ENCODE peak calls at places on chromosomes 11 and 22, in five cellular contexts. T is right lobe of liver, F is mesothelial cell of epicardium, C is left ventricle myocardium inferior, U is cardiac muscle cell. G is an unnamed sample.

GRCh38 chr11:2587976-2588748 is 111.6 kb downstream of the KCNQ1OT1 start:
- DNase-seq in F (no peak), T (peak; percentile 45), C (peak; percentile 10), U (no peak), G (peak; percentile 72)

GRCh38 chr11:120182790-120183491 is 27.9 kb upstream of the OAF start:
- DNase-seq in F (peak; percentile 29), T (peak; percentile 78), U (no peak), C (peak; percentile 53), G (peak; percentile 41)

GRCh38 chr11:62575156-62575555 is 1.5 kb upstream of the EEF1G start:
- DNase-seq in T (no peak), C (no peak), U (no peak), F (no peak), G (no peak)

GRCh38 chr22:38477515-38477914 is 9.6 kb downstream of the KDELR3 start:
- DNase-seq in U (no peak), T (no peak), F (no peak), C (no peak), G (no peak)

GRCh38 chr22:27139935-27140493 is 482.6 kb downstream of the MIAT start:
- DNase-seq in F (peak; percentile 44), U (peak; percentile 88), T (no peak), C (no peak), G (no peak)

GRCh38 chr11:73715551-73715950 is 45.3 kb downstream of the RAB6A start:
- DNase-seq in F (no peak), U (no peak), T (no peak), C (no peak), G (no peak)

GRCh38 chr11:121534131-121535093 is 81.6 kb upstream of the SORL1-AS1 start:
- DNase-seq in F (no peak), U (peak; percentile 46), C (no peak), T (no peak), G (no peak)

GRCh38 chr11:10622108-10622507 is 53.6 kb upstream of the LYVE1 start:
- DNase-seq in C (no peak), F (no peak), T (no peak), U (no peak), G (no peak)

GRCh38 chr11:12818333-12819015 is 144.3 kb downstream of the TEAD1 start:
- DNase-seq in C (peak; percentile 42), U (peak; percentile 89), F (no peak), T (no peak), G (no peak)

GRCh38 chr11:124897681-124898680 is at the start of gene ROBO4:
- DNase-seq in U (peak; percentile 90), T (no peak), F (peak; percentile 22), C (peak; percentile 74), G (peak; percentile 29)
- TF ChIP-seq CTCF in U (peak; percentile 16), T (no peak), F (no peak), C (peak; percentile 19), G (no peak)

GRCh38 chr11:123473941-123474668 is 44.0 kb downstream of the GRAMD1B start:
- DNase-seq in U (peak; percentile 94), T (no peak), F (no peak), C (no peak), G (no peak)

GRCh38 chr11:123478352-123478986 is 48.4 kb downstream of the GRAMD1B start:
- DNase-seq in C (no peak), U (peak; percentile 89), T (no peak), F (peak; percentile 48), G (peak; percentile 36)

GRCh38 chr11:123474994-123475393 is 44.9 kb downstream of the GRAMD1B start:
- DNase-seq in C (no peak), T (no peak), F (no peak), U (peak; percentile 70), G (no peak)

GRCh38 chr11:123477205-123477907 is 47.3 kb downstream of the GRAMD1B start:
- DNase-seq in T (no peak), U (no peak), F (no peak), C (no peak), G (no peak)

GRCh38 chr11:123475478-123475877 is 45.4 kb downstream of the GRAMD1B start:
- DNase-seq in C (no peak), U (peak; percentile 65), T (no peak), F (no peak), G (no peak)
- TF ChIP-seq CTCF in C (peak; percentile 33), U (peak; percentile 40), T (no peak), F (no peak), G (no peak)

DNA sequence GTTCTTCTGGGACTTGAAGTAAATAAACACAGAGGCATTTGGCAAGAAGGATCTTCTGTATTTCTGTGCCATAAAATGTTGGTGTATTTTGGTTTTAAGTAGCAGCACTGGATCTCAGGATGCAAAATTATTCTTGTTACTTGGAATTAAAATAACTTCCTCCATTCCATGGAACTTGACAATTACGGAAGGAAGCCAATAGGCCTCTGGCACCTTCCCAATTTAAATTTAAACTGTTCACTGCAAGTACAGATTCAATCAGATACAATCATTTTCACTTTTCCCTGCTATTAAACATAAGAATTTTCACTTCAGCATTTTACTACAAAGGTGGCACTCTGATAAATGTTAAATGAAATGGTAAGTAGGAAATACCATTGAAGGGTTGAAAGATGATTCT is 288.5 kb downstream of the CASP12 start:
- DNase-seq in F (no peak), T (no peak), U (peak; percentile 13), C (no peak), G (no peak)
- TF ChIP-seq CTCF in F (no peak), T (no peak), U (no peak), C (no peak), G (no peak)

GRCh38 chr22:37253164-37253660 is 9.1 kb upstream of the RAC2 start:
- DNase-seq in F (no peak), U (peak; percentile 24), C (no peak), T (no peak), G (peak; percentile 6)

GRCh38 chr22:37254206-37254866 is 10.3 kb upstream of the RAC2 start:
- DNase-seq in C (no peak), F (no peak), U (peak; percentile 77), T (peak; percentile 22), G (peak; percentile 5)

GRCh38 chr22:37256075-37256726 is 12.1 kb upstream of the RAC2 start:
- DNase-seq in U (no peak), F (no peak), C (no peak), T (peak; percentile 29), G (no peak)

GRCh38 chr22:37254867-37255233 is 10.8 kb upstream of the RAC2 start:
- DNase-seq in T (no peak), C (no peak), U (peak; percentile 75), F (no peak), G (no peak)

GRCh38 chr22:37255558-37256006 is 11.5 kb upstream of the RAC2 start:
- DNase-seq in T (no peak), U (no peak), F (no peak), C (no peak), G (no peak)
- TF ChIP-seq CTCF in T (no peak), U (no peak), F (no peak), C (no peak), G (no peak)

GRCh38 chr11:112073941-112074811 is at the start of the genes NKAPD1 and PIH1D2:
- DNase-seq in C (peak; percentile 67), T (peak; percentile 74), U (peak; percentile 94), F (peak; percentile 76), G (peak; percentile 91)
- TF ChIP-seq CTCF in C (peak; percentile 24), T (no peak), U (peak; percentile 4), F (no peak), G (peak; percentile 28)